ENCODE peak calls at places on chromosome 15, in nine cellular contexts. One of them, this sample, is unnamed. For H3K4me1, the result is how much of the 10 kb centered on the place peaks cover.

GRCh38 chr15:53437985-53438841 is 321.2 kb downstream of the WDR72 start:
- DNase-seq in left lung: no peak
- DNase-seq in CD4-positive, CD25-positive, alpha-beta regulatory T cell: no peak
- DNase-seq in psoas muscle: no peak
- DNase-seq in body of pancreas: no peak
- DNase-seq in aorta: no peak
- DNase-seq in MM.1S: no peak
- DNase-seq in endodermal cell: no peak
- DNase-seq in hepatocyte: no peak
- DNase-seq in this sample: no peak

GRCh38 chr15:62280625-62281024 is 115.5 kb upstream of the C2CD4B start:
- DNase-seq in left lung: no peak
- DNase-seq in CD4-positive, CD25-positive, alpha-beta regulatory T cell: no peak
- DNase-seq in psoas muscle: no peak
- DNase-seq in body of pancreas: no peak
- DNase-seq in aorta: no peak
- DNase-seq in MM.1S: no peak
- DNase-seq in endodermal cell: no peak
- DNase-seq in hepatocyte: no peak
- DNase-seq in this sample: no peak

GRCh38 chr15:57651445-57651844 is 55.1 kb upstream of the POLR2M start:
- DNase-seq in left lung: no peak
- DNase-seq in CD4-positive, CD25-positive, alpha-beta regulatory T cell: no peak
- DNase-seq in psoas muscle: no peak
- DNase-seq in body of pancreas: no peak
- DNase-seq in aorta: no peak
- DNase-seq in MM.1S: no peak
- DNase-seq in endodermal cell: no peak
- DNase-seq in hepatocyte: no peak
- DNase-seq in this sample: no peak

GRCh38 chr15:29631076-29632070 is 190.9 kb downstream of the TJP1 start:
- DNase-seq in left lung: peak
- DNase-seq in CD4-positive, CD25-positive, alpha-beta regulatory T cell: no peak
- DNase-seq in psoas muscle: no peak
- DNase-seq in body of pancreas: peak
- DNase-seq in aorta: no peak
- DNase-seq in MM.1S: peak
- DNase-seq in endodermal cell: no peak
- DNase-seq in hepatocyte: no peak
- DNase-seq in this sample: no peak

GRCh38 chr15:57772223-57772957 is 65.9 kb downstream of the POLR2M start:
- DNase-seq in left lung: no peak
- DNase-seq in CD4-positive, CD25-positive, alpha-beta regulatory T cell: peak
- DNase-seq in psoas muscle: no peak
- DNase-seq in body of pancreas: no peak
- DNase-seq in aorta: no peak
- DNase-seq in MM.1S: no peak
- DNase-seq in endodermal cell: peak
- DNase-seq in hepatocyte: no peak
- DNase-seq in this sample: peak

GRCh38 chr15:87365221-87365620 is 891.3 kb downstream of the NTRK3 start:
- DNase-seq in left lung: no peak
- DNase-seq in CD4-positive, CD25-positive, alpha-beta regulatory T cell: no peak
- DNase-seq in psoas muscle: no peak
- DNase-seq in body of pancreas: no peak
- DNase-seq in aorta: no peak
- DNase-seq in MM.1S: no peak
- DNase-seq in endodermal cell: no peak
- DNase-seq in hepatocyte: no peak
- DNase-seq in this sample: peak

GRCh38 chr15:45499426-45499825 is 23.1 kb downstream of the SLC30A4 start:
- DNase-seq in left lung: no peak
- DNase-seq in CD4-positive, CD25-positive, alpha-beta regulatory T cell: no peak
- DNase-seq in psoas muscle: no peak
- DNase-seq in body of pancreas: no peak
- DNase-seq in aorta: no peak
- DNase-seq in MM.1S: no peak
- DNase-seq in endodermal cell: no peak
- DNase-seq in hepatocyte: no peak
- DNase-seq in this sample: peak

GRCh38 chr15:34353627-34354026 is 10.5 kb downstream of the NUTM1 start:
- DNase-seq in left lung: no peak
- DNase-seq in CD4-positive, CD25-positive, alpha-beta regulatory T cell: no peak
- DNase-seq in psoas muscle: no peak
- DNase-seq in body of pancreas: no peak
- DNase-seq in aorta: no peak
- DNase-seq in MM.1S: no peak
- DNase-seq in endodermal cell: no peak
- DNase-seq in hepatocyte: no peak
- DNase-seq in this sample: no peak

GRCh38 chr15:48617619-48618018 is 27.9 kb downstream of the FBN1 start:
- DNase-seq in left lung: peak
- DNase-seq in CD4-positive, CD25-positive, alpha-beta regulatory T cell: no peak
- DNase-seq in psoas muscle: no peak
- DNase-seq in body of pancreas: peak
- DNase-seq in aorta: no peak
- DNase-seq in MM.1S: no peak
- DNase-seq in endodermal cell: no peak
- DNase-seq in hepatocyte: no peak
- DNase-seq in this sample: peak

GRCh38 chr15:99016680-99017321 is 9.2 kb upstream of the PGPEP1L start:
- DNase-seq in left lung: no peak
- DNase-seq in CD4-positive, CD25-positive, alpha-beta regulatory T cell: no peak
- DNase-seq in psoas muscle: peak
- DNase-seq in body of pancreas: no peak
- DNase-seq in aorta: no peak
- DNase-seq in MM.1S: no peak
- DNase-seq in endodermal cell: no peak
- DNase-seq in hepatocyte: no peak
- DNase-seq in this sample: peak

GRCh38 chr15:79919749-79920511 is 23.1 kb upstream of the MTHFS start:
- DNase-seq in left lung: no peak
- DNase-seq in CD4-positive, CD25-positive, alpha-beta regulatory T cell: no peak
- DNase-seq in psoas muscle: no peak
- DNase-seq in body of pancreas: no peak
- DNase-seq in aorta: no peak
- DNase-seq in MM.1S: no peak
- DNase-seq in endodermal cell: peak
- DNase-seq in hepatocyte: peak
- DNase-seq in this sample: no peak

GRCh38 chr15:96264801-96265515 is 65.5 kb upstream of the NR2F2 start:
- DNase-seq in left lung: no peak
- DNase-seq in CD4-positive, CD25-positive, alpha-beta regulatory T cell: no peak
- DNase-seq in psoas muscle: no peak
- DNase-seq in body of pancreas: no peak
- DNase-seq in aorta: no peak
- DNase-seq in MM.1S: no peak
- DNase-seq in endodermal cell: no peak
- DNase-seq in hepatocyte: peak
- DNase-seq in this sample: peak

GRCh38 chr15:55669226-55669625 is 73.7 kb downstream of the PRTG start:
- DNase-seq in left lung: no peak
- DNase-seq in CD4-positive, CD25-positive, alpha-beta regulatory T cell: no peak
- DNase-seq in psoas muscle: no peak
- DNase-seq in body of pancreas: no peak
- DNase-seq in aorta: no peak
- DNase-seq in MM.1S: no peak
- DNase-seq in endodermal cell: no peak
- DNase-seq in hepatocyte: no peak
- DNase-seq in this sample: no peak
- H3K4me1 ChIP-seq in left lung: under half
- H3K4me1 ChIP-seq in CD4-positive, CD25-positive, alpha-beta regulatory T cell: under half
- H3K4me1 ChIP-seq in psoas muscle: under half
- H3K4me1 ChIP-seq in body of pancreas: under half
- H3K4me1 ChIP-seq in aorta: under half
- H3K4me1 ChIP-seq in MM.1S: under half
- H3K4me1 ChIP-seq in endodermal cell: under half
- H3K4me1 ChIP-seq in hepatocyte: under half
- H3K4me1 ChIP-seq in this sample: under half

GRCh38 chr15:90160781-90161727 is 40.1 kb upstream of the SEMA4B start:
- DNase-seq in left lung: no peak
- DNase-seq in CD4-positive, CD25-positive, alpha-beta regulatory T cell: no peak
- DNase-seq in psoas muscle: no peak
- DNase-seq in body of pancreas: peak
- DNase-seq in aorta: no peak
- DNase-seq in MM.1S: no peak
- DNase-seq in endodermal cell: peak
- DNase-seq in hepatocyte: peak
- DNase-seq in this sample: no peak

GRCh38 chr15:90165157-90165556 is 36.0 kb upstream of the SEMA4B start:
- DNase-seq in left lung: no peak
- DNase-seq in CD4-positive, CD25-positive, alpha-beta regulatory T cell: no peak
- DNase-seq in psoas muscle: no peak
- DNase-seq in body of pancreas: no peak
- DNase-seq in aorta: no peak
- DNase-seq in MM.1S: no peak
- DNase-seq in endodermal cell: no peak
- DNase-seq in hepatocyte: no peak
- DNase-seq in this sample: no peak

GRCh38 chr15:90159213-90159612 is 41.9 kb upstream of the SEMA4B start:
- DNase-seq in left lung: no peak
- DNase-seq in CD4-positive, CD25-positive, alpha-beta regulatory T cell: no peak
- DNase-seq in psoas muscle: no peak
- DNase-seq in body of pancreas: no peak
- DNase-seq in aorta: no peak
- DNase-seq in MM.1S: no peak
- DNase-seq in endodermal cell: no peak
- DNase-seq in hepatocyte: no peak
- DNase-seq in this sample: no peak

GRCh38 chr15:90162956-90163355 is 38.2 kb upstream of the SEMA4B start:
- DNase-seq in left lung: no peak
- DNase-seq in CD4-positive, CD25-positive, alpha-beta regulatory T cell: no peak
- DNase-seq in psoas muscle: no peak
- DNase-seq in body of pancreas: no peak
- DNase-seq in aorta: no peak
- DNase-seq in MM.1S: no peak
- DNase-seq in endodermal cell: no peak
- DNase-seq in hepatocyte: no peak
- DNase-seq in this sample: no peak

DNA sequence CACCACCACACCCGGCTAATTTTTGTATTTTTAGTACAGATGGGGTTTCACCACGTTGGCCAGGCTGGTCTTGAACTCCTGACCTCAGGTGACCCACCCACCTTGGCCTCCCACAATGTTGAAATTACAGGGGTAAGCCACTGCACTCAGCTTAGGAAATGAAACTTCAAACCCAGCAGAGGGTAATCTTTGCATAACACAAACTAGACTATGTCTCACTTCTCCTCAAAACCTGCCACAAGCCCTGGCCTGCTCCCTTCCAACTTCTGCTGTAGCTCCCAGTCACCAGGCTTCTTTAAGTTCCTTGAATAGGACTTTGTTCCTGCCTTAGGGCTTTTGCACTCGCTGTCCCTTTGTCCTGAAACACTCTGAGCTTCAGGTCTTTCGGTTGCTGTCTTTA is 39.2 kb upstream of the SEMA4B start:
- DNase-seq in left lung: no peak
- DNase-seq in CD4-positive, CD25-positive, alpha-beta regulatory T cell: no peak
- DNase-seq in psoas muscle: no peak
- DNase-seq in body of pancreas: no peak
- DNase-seq in aorta: no peak
- DNase-seq in MM.1S: peak
- DNase-seq in endodermal cell: no peak
- DNase-seq in hepatocyte: no peak
- DNase-seq in this sample: no peak
- H3K4me1 ChIP-seq in left lung: half or more
- H3K4me1 ChIP-seq in CD4-positive, CD25-positive, alpha-beta regulatory T cell: under half
- H3K4me1 ChIP-seq in psoas muscle: under half
- H3K4me1 ChIP-seq in body of pancreas: half or more
- H3K4me1 ChIP-seq in aorta: under half
- H3K4me1 ChIP-seq in MM.1S: under half
- H3K4me1 ChIP-seq in endodermal cell: under half
- H3K4me1 ChIP-seq in hepatocyte: under half
- H3K4me1 ChIP-seq in this sample: under half

GRCh38 chr15:92820233-92821021 is 79.7 kb upstream of the CHD2 start:
- DNase-seq in left lung: peak
- DNase-seq in CD4-positive, CD25-positive, alpha-beta regulatory T cell: peak
- DNase-seq in psoas muscle: peak
- DNase-seq in body of pancreas: peak
- DNase-seq in aorta: peak
- DNase-seq in MM.1S: peak
- DNase-seq in endodermal cell: peak
- DNase-seq in hepatocyte: peak
- DNase-seq in this sample: peak

GRCh38 chr15:92818658-92819311 is 81.3 kb upstream of the CHD2 start:
- DNase-seq in left lung: peak
- DNase-seq in CD4-positive, CD25-positive, alpha-beta regulatory T cell: peak
- DNase-seq in psoas muscle: no peak
- DNase-seq in body of pancreas: no peak
- DNase-seq in aorta: no peak
- DNase-seq in MM.1S: peak
- DNase-seq in endodermal cell: peak
- DNase-seq in hepatocyte: no peak
- DNase-seq in this sample: no peak

GRCh38 chr15:92819312-92820232 is 80.6 kb upstream of the CHD2 start:
- DNase-seq in left lung: peak
- DNase-seq in CD4-positive, CD25-positive, alpha-beta regulatory T cell: peak
- DNase-seq in psoas muscle: no peak
- DNase-seq in body of pancreas: no peak
- DNase-seq in aorta: no peak
- DNase-seq in MM.1S: no peak
- DNase-seq in endodermal cell: no peak
- DNase-seq in hepatocyte: no peak
- DNase-seq in this sample: peak

GRCh38 chr15:92813440-92813839 is 86.7 kb upstream of the CHD2 start:
- DNase-seq in left lung: no peak
- DNase-seq in CD4-positive, CD25-positive, alpha-beta regulatory T cell: peak
- DNase-seq in psoas muscle: no peak
- DNase-seq in body of pancreas: no peak
- DNase-seq in aorta: no peak
- DNase-seq in MM.1S: no peak
- DNase-seq in endodermal cell: no peak
- DNase-seq in hepatocyte: no peak
- DNase-seq in this sample: no peak

DNA sequence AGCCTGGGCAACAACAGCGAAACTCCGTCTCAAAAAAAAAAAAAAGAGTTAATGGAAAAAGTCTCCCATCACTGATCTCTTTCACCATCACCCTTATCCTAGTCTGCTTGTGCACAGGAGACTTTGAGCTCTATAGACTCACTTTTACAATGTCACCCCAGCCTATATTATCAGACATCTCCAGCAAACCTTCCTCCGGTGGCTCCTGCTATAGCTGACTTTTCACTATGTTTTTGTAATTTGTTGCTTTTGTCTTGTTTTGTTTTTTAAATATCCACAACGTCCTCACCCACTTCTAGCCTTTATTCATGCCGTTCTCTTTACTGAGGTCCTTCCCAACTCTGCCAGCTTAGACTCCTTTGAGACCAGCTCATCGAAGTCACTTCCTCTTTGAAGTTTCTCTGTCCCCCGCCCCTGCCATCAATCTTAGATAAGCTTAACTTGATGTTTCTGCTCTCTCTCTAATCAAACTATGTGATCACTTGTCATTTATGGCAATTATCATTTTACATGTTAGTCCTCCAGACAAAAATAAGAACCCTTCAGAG is 82.7 kb upstream of the CHD2 start:
- DNase-seq in left lung: peak
- DNase-seq in CD4-positive, CD25-positive, alpha-beta regulatory T cell: peak
- DNase-seq in psoas muscle: no peak
- DNase-seq in body of pancreas: no peak
- DNase-seq in aorta: no peak
- DNase-seq in MM.1S: no peak
- DNase-seq in endodermal cell: no peak
- DNase-seq in hepatocyte: no peak
- DNase-seq in this sample: no peak
- H3K4me1 ChIP-seq in left lung: under half
- H3K4me1 ChIP-seq in CD4-positive, CD25-positive, alpha-beta regulatory T cell: half or more
- H3K4me1 ChIP-seq in psoas muscle: under half
- H3K4me1 ChIP-seq in body of pancreas: under half
- H3K4me1 ChIP-seq in aorta: under half
- H3K4me1 ChIP-seq in MM.1S: under half
- H3K4me1 ChIP-seq in endodermal cell: under half
- H3K4me1 ChIP-seq in hepatocyte: under half
- H3K4me1 ChIP-seq in this sample: under half

GRCh38 chr15:66472176-66472999 is 25.2 kb downstream of the SNAPC5 start:
- DNase-seq in left lung: no peak
- DNase-seq in CD4-positive, CD25-positive, alpha-beta regulatory T cell: peak
- DNase-seq in psoas muscle: no peak
- DNase-seq in body of pancreas: no peak
- DNase-seq in aorta: no peak
- DNase-seq in MM.1S: peak
- DNase-seq in endodermal cell: peak
- DNase-seq in hepatocyte: no peak
- DNase-seq in this sample: no peak
- H3K4me1 ChIP-seq in left lung: under half
- H3K4me1 ChIP-seq in CD4-positive, CD25-positive, alpha-beta regulatory T cell: under half
- H3K4me1 ChIP-seq in psoas muscle: under half
- H3K4me1 ChIP-seq in body of pancreas: under half
- H3K4me1 ChIP-seq in aorta: under half
- H3K4me1 ChIP-seq in MM.1S: under half
- H3K4me1 ChIP-seq in endodermal cell: under half
- H3K4me1 ChIP-seq in hepatocyte: under half
- H3K4me1 ChIP-seq in this sample: under half

This sample was measured in adipocyte.